ENCODE peak calls at places on chromosomes 12 and 14, in six cellular contexts. P is HCT116, D is K562, T is GM12878, A is H1, Z is SK-N-SH. J is an unnamed sample.

GRCh38 chr14:65179918-65180724 is 77.8 kb upstream of the MAX start:
- DNase-seq in P (peak), A (no peak), D (no peak), T (peak), Z (no peak), J (no peak)

GRCh38 chr12:89389755-89390661 is 37.7 kb upstream of the DUSP6 start:
- DNase-seq in D (no peak), Z (no peak), T (no peak), P (no peak), A (no peak), J (no peak)

GRCh38 chr12:56864318-56864717 is 69.9 kb downstream of the SDR9C7 start:
- DNase-seq in A (no peak), T (no peak), Z (no peak), D (no peak), P (no peak), J (peak)

GRCh38 chr14:102748806-102749205 is 28.4 kb upstream of the TRAF3 start:
- DNase-seq in A (no peak), D (no peak), P (no peak), T (no peak), Z (no peak), J (no peak)

GRCh38 chr12:115859231-115859630 is 418.3 kb downstream of the MED13L start:
- DNase-seq in Z (no peak), T (no peak), P (no peak), D (no peak), A (no peak), J (no peak)

GRCh38 chr12:107574691-107575090 is 110.9 kb upstream of the PWP1 start:
- DNase-seq in Z (no peak), P (no peak), D (no peak), A (no peak), T (no peak), J (no peak)

GRCh38 chr12:52395761-52396434 is 10.2 kb downstream of the KRT82 start:
- DNase-seq in P (peak), D (peak), A (peak), Z (no peak), T (no peak), J (no peak)

GRCh38 chr12:65728913-65729793 is 95.1 kb upstream of the HMGA2 start:
- DNase-seq in T (no peak), Z (no peak), A (peak), P (peak), D (no peak), J (no peak)

GRCh38 chr14:99838555-99839193 is 45.5 kb downstream of the EML1 start:
- DNase-seq in P (no peak), A (peak), D (no peak), T (no peak), Z (no peak), J (peak)

GRCh38 chr12:75760481-75761324 is 249.3 kb upstream of the KRR1 start:
- DNase-seq in D (no peak), A (no peak), P (no peak), Z (no peak), T (no peak), J (no peak)

GRCh38 chr12:49161092-49161795 is 27.6 kb downstream of the TUBA1A start:
- DNase-seq in D (no peak), P (no peak), T (no peak), A (no peak), Z (no peak), J (no peak)

GRCh38 chr12:32901553-32901952 is 5.0 kb upstream of the PKP2 start:
- DNase-seq in D (no peak), Z (no peak), T (no peak), A (no peak), P (no peak), J (no peak)

GRCh38 chr12:20946732-20947131 is 136.2 kb downstream of the SLCO1B3 start:
- DNase-seq in T (no peak), D (peak), A (peak), Z (peak), P (peak), J (peak)

GRCh38 chr12:16063728-16064127 is 152.6 kb downstream of the DERA start:
- DNase-seq in P (no peak), Z (no peak), T (no peak), D (no peak), A (no peak), J (no peak)

GRCh38 chr12:26318661-26319068 is 123.3 kb downstream of the SSPN start:
- DNase-seq in D (peak), Z (no peak), A (no peak), T (no peak), P (no peak), J (no peak)

GRCh38 chr12:60832300-60832699 is 1236.5 kb downstream of the SLC16A7 start:
- DNase-seq in P (no peak), Z (no peak), A (no peak), D (no peak), T (no peak), J (no peak)

GRCh38 chr12:116280590-116281290 is 3.2 kb upstream of the MED13L start:
- DNase-seq in A (no peak), D (no peak), P (no peak), T (no peak), Z (no peak), J (peak)

GRCh38 chr12:119008691-119009221 is 27.4 kb downstream of the SRRM4 start:
- DNase-seq in D (no peak), P (no peak), Z (peak), T (no peak), A (peak), J (no peak)

GRCh38 chr14:93107383-93107782 is 8.3 kb downstream of the ITPK1 start:
- DNase-seq in P (no peak), Z (no peak), D (no peak), T (no peak), A (no peak), J (no peak)

GRCh38 chr14:100388137-100389050 is 65.3 kb downstream of the SLC25A47 start:
- DNase-seq in A (no peak), D (peak), P (no peak), Z (no peak), T (no peak), J (no peak)

GRCh38 chr12:9347328-9348127 is 139.3 kb upstream of the PZP start:
- DNase-seq in Z (no peak), A (no peak), T (no peak), D (no peak), P (peak), J (no peak)
- TF ChIP-seq JUND in Z (no peak), A (no peak), T (no peak), D (no peak), P (no peak), J (no peak)

GRCh38 chr12:47272412-47273190 is 192.8 kb upstream of the AMIGO2 start:
- DNase-seq in A (no peak), D (no peak), Z (no peak), T (no peak), P (no peak), J (no peak)

GRCh38 chr12:47268501-47269459 is 189.0 kb upstream of the AMIGO2 start:
- DNase-seq in D (no peak), Z (no peak), T (peak), A (no peak), P (no peak), J (no peak)

GRCh38 chr12:47271800-47272230 is 192.1 kb upstream of the AMIGO2 start:
- DNase-seq in D (no peak), P (no peak), A (no peak), T (no peak), Z (no peak), J (no peak)

GRCh38 chr12:47273191-47273626 is 193.4 kb upstream of the AMIGO2 start:
- DNase-seq in Z (no peak), A (no peak), T (no peak), D (no peak), P (no peak), J (no peak)

GRCh38 chr12:47270782-47271664 is 191.3 kb upstream of the AMIGO2 start:
- DNase-seq in P (peak), A (no peak), T (no peak), Z (no peak), D (no peak), J (no peak)
- TF ChIP-seq JUND in P (peak), A (no peak), T (no peak), Z (no peak), D (peak), J (no peak)

GRCh38 chr12:87160848-87161601 is 868.2 kb downstream of the C12orf50 start:
- DNase-seq in Z (no peak), A (no peak), T (no peak), P (no peak), D (no peak), J (no peak)
- TF ChIP-seq JUND in Z (no peak), A (no peak), T (no peak), P (no peak), D (no peak), J (no peak)

GRCh38 chr14:77151918-77152588 is 10.5 kb upstream of the ZDHHC22 start:
- DNase-seq in T (no peak), P (peak), A (no peak), Z (peak), D (peak), J (peak)
- TF ChIP-seq JUND in T (no peak), P (no peak), A (no peak), Z (no peak), D (no peak), J (no peak)

GRCh38 chr14:70881549-70882174 is 25.6 kb upstream of the PCNX1 start:
- DNase-seq in P (no peak), A (no peak), Z (no peak), D (no peak), T (peak), J (no peak)

GRCh38 chr14:70882771-70883492 is 24.3 kb upstream of the PCNX1 start:
- DNase-seq in D (no peak), A (no peak), P (no peak), T (peak), Z (no peak), J (no peak)

GRCh38 chr14:70884595-70885342 is 22.5 kb upstream of the PCNX1 start:
- DNase-seq in Z (no peak), T (no peak), A (no peak), P (no peak), D (peak), J (no peak)

GRCh38 chr14:70873627-70874026 is 33.6 kb upstream of the PCNX1 start:
- DNase-seq in T (no peak), A (no peak), P (no peak), Z (no peak), D (no peak), J (no peak)

GRCh38 chr14:70879448-70879847 is 27.8 kb upstream of the PCNX1 start:
- DNase-seq in D (no peak), A (no peak), Z (no peak), T (no peak), P (no peak), J (no peak)
- TF ChIP-seq JUND in D (no peak), A (no peak), Z (no peak), T (no peak), P (no peak), J (no peak)

J was measured in T47D.